ENCODE peak calls at places on chromosomes 7 and 10, in nine cellular contexts. J is pancreas, C is mammary epithelial cell, V is upper lobe of right lung, X is lower lobe of right lung, Z is dorsolateral prefrontal cortex, S is cardiac muscle cell, D is uterus, K is stomach. E is an unnamed sample.

GRCh38 chr7:99996755-99997544 is 18.4 kb upstream of the ZKSCAN1 start:
- DNase-seq in X (no peak), D (no peak), Z (no peak), S (no peak), J (no peak), C (no peak), K (no peak), V (no peak), E (no peak)

GRCh38 chr7:118053353-118053752 is 130.6 kb upstream of the LSM8 start:
- DNase-seq in S (no peak), X (no peak), Z (no peak), K (no peak), C (peak), D (no peak), J (no peak), V (no peak), E (no peak)

GRCh38 chr10:132575320-132576201 is 38.0 kb downstream of the INPP5A start:
- DNase-seq in C (no peak), S (peak), V (no peak), Z (peak), J (peak), X (no peak), D (no peak), K (peak), E (no peak)

GRCh38 chr7:104089622-104090021 is 100.2 kb upstream of the RELN start:
- DNase-seq in X (no peak), C (no peak), D (no peak), V (no peak), J (no peak), K (no peak), Z (no peak), S (no peak), E (no peak)

GRCh38 chr10:109587366-109587765 is 335.9 kb downstream of the XPNPEP1 start:
- DNase-seq in X (no peak), D (no peak), Z (no peak), S (no peak), V (no peak), K (no peak), J (no peak), C (peak), E (no peak)

GRCh38 chr10:17249820-17250219 is 21.8 kb downstream of the VIM start:
- DNase-seq in S (peak), K (no peak), C (peak), Z (no peak), V (no peak), D (no peak), X (no peak), J (no peak), E (peak)

GRCh38 chr10:103837370-103838094 is 17.8 kb downstream of the SH3PXD2A start:
- DNase-seq in D (no peak), J (no peak), V (no peak), K (no peak), Z (no peak), C (no peak), S (no peak), X (no peak), E (no peak)

GRCh38 chr10:98528785-98529183 is 82.0 kb upstream of the HPS1 start:
- DNase-seq in X (no peak), D (no peak), Z (no peak), J (no peak), C (no peak), S (no peak), V (no peak), K (no peak), E (no peak)

GRCh38 chr10:116237260-116237659 is 35.7 kb downstream of the GFRA1 start:
- DNase-seq in S (no peak), D (no peak), V (no peak), K (no peak), J (no peak), X (no peak), Z (no peak), C (no peak), E (no peak)

GRCh38 chr10:63502832-63503231 is 18.4 kb upstream of the REEP3 start:
- DNase-seq in K (no peak), Z (no peak), C (no peak), S (no peak), D (no peak), V (no peak), J (no peak), X (no peak), E (no peak)

GRCh38 chr10:6305762-6306321 is 103.1 kb downstream of the PFKFB3 start:
- DNase-seq in D (no peak), Z (no peak), C (no peak), J (no peak), K (no peak), X (no peak), V (no peak), S (no peak), E (no peak)

GRCh38 chr7:67788689-67789088 is 792.1 kb downstream of the TYW1 start:
- DNase-seq in S (peak), V (no peak), K (no peak), C (no peak), X (no peak), J (no peak), D (no peak), Z (peak), E (no peak)

GRCh38 chr10:35959103-35959740 is 317.1 kb upstream of the FZD8 start:
- DNase-seq in Z (no peak), V (no peak), S (no peak), C (no peak), J (no peak), D (no peak), K (no peak), X (no peak), E (no peak)
- H3K27ac ChIP-seq in Z (no peak), V (no peak), S (no peak), C (no peak), J (no peak), D (no peak), K (peak), X (no peak), E (no peak)

DNA sequence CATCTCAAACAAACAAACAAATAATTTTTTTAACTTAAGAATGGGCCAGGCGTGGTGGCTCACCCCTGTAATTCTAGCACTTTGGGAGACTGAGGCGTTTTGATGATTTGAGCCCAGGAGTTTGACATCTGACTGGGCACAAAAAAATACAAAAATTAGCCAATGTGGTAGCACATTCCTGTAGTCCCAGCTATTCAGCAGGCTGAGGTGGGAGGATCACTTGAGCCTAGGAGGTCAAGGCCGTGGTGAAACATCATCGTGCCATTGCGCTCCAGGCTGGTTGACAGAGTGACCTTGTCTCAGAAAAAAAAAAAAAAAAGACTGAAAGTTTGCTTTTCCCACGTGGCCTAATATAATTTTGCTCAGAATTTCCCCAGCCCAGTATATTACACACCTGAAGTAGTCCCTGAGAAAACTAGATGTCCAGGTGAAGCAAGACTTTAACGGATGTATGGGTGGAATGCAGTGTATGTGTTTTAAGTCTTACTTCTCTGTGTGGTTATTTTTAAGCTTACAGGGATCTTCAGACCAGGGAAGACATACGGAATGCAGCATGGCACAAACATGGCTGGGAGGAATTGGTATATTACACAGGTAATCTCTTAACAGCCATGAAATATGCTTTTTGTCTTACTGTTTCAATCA is 32.6 kb downstream of the NIPSNAP2 start:
- DNase-seq in D (no peak), X (no peak), C (no peak), S (no peak), K (no peak), J (no peak), Z (no peak), V (no peak), E (no peak)
- TF ChIP-seq CTCF in D (no peak), X (no peak), C (no peak), S (no peak), K (no peak), J (no peak), Z (no peak), V (no peak), E (no peak)

GRCh38 chr10:96670786-96671185 is 49.5 kb downstream of the PIK3AP1 start:
- DNase-seq in K (no peak), S (no peak), D (no peak), V (no peak), J (no peak), Z (no peak), X (no peak), C (no peak), E (no peak)
- H3K27ac ChIP-seq in K (no peak), S (no peak), D (no peak), V (no peak), J (peak), Z (no peak), X (no peak), C (no peak), E (no peak)

GRCh38 chr7:30531286-30531685 is 26.7 kb upstream of the GGCT start:
- DNase-seq in X (no peak), S (no peak), K (no peak), V (no peak), Z (no peak), C (peak), J (no peak), D (no peak), E (peak)
- TF ChIP-seq CTCF in X (no peak), S (no peak), K (no peak), V (no peak), Z (no peak), C (no peak), J (no peak), D (no peak), E (no peak)

GRCh38 chr7:73870041-73870492 is 9.1 kb downstream of the TMEM270 start:
- DNase-seq in D (no peak), X (no peak), S (no peak), K (no peak), Z (no peak), V (no peak), J (no peak), C (no peak), E (no peak)
- H3K27ac ChIP-seq in D (no peak), X (peak), S (no peak), K (peak), Z (no peak), V (peak), J (no peak), C (no peak), E (no peak)

GRCh38 chr7:110607050-110607862 is 483.7 kb upstream of the LRRN3 start:
- DNase-seq in S (no peak), C (no peak), Z (no peak), V (no peak), J (no peak), K (no peak), D (no peak), X (no peak), E (no peak)
- TF ChIP-seq CTCF in S (no peak), C (no peak), Z (no peak), V (no peak), J (no peak), K (no peak), D (no peak), X (no peak), E (no peak)

DNA sequence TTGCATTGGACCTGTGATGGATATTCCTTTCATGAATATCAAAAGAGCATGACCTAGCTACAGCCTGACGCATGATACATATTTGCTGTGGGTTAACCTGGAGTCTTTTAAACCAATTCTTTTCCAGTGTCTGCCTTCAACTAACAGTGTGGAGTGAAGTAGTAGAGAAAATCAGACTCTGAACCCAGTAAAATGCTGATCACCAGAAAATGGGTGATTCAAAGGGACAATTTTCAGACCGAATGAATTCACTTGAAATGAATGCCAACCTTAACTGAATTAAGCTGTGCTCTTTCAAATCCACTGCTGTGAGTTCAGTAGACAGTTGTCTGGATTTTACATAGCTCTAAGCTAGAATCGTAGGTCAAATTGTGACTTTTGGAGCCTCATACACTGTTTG is 123.0 kb downstream of the CDK14 start:
- DNase-seq in J (no peak), V (no peak), X (no peak), K (no peak), D (no peak), Z (no peak), S (no peak), C (no peak), E (no peak)
- H3K27ac ChIP-seq in J (peak), V (no peak), X (no peak), K (peak), D (no peak), Z (no peak), S (peak), C (no peak), E (no peak)